ENCODE peak calls at places on chromosomes 6 and 20, in four cellular contexts. L is HepG2, C is WTC11, Z is GM12878. O is an unnamed sample.

GRCh38 chr6:105608711-105609374 is 206.0 kb upstream of the PREP start:
- DNase-seq in L (peak), C (no peak), Z (no peak), O (no peak)

GRCh38 chr20:20085071-20085470 is 32.7 kb downstream of the CFAP61 start:
- DNase-seq in L (no peak), C (no peak), Z (no peak), O (no peak)

GRCh38 chr20:48788486-48789072 is 39.2 kb downstream of the PREX1 start:
- DNase-seq in L (no peak), C (no peak), Z (peak), O (no peak)

GRCh38 chr20:19918965-19919329 is 98.2 kb upstream of the NAA20 start:
- DNase-seq in L (peak), C (no peak), Z (no peak), O (no peak)

GRCh38 chr6:25342784-25343183 is 63.6 kb downstream of the CARMIL1 start:
- DNase-seq in L (no peak), C (no peak), Z (no peak), O (no peak)

GRCh38 chr6:167898673-167899311 is 72.1 kb downstream of the AFDN start:
- DNase-seq in L (peak), C (no peak), Z (no peak), O (peak)

GRCh38 chr20:43982016-43982415 is 67.4 kb downstream of the TOX2 start:
- DNase-seq in L (no peak), C (no peak), Z (no peak), O (no peak)

GRCh38 chr20:871436-871835 is 37.9 kb downstream of the FAM110A start:
- DNase-seq in L (no peak), C (no peak), Z (no peak), O (no peak)

GRCh38 chr6:16135078-16135477 is 6.2 kb downstream of the MYLIP start:
- DNase-seq in L (no peak), C (no peak), Z (no peak), O (no peak)

GRCh38 chr6:51648236-51648635 is 439.2 kb downstream of the PKHD1 start:
- DNase-seq in L (no peak), C (no peak), Z (no peak), O (no peak)

GRCh38 chr6:28922841-28923317 is 906 bp downstream of the TRIM27 start:
- DNase-seq in L (no peak), C (no peak), Z (no peak), O (peak)

GRCh38 chr6:134029495-134030455 is 22.6 kb downstream of the SLC2A12 start:
- DNase-seq in L (no peak), C (no peak), Z (no peak), O (peak)

GRCh38 chr6:101776919-101777350 is 383.4 kb downstream of the GRIK2 start:
- DNase-seq in L (no peak), C (no peak), Z (no peak), O (no peak)

GRCh38 chr6:16623733-16624132 is 137.5 kb downstream of the ATXN1 start:
- DNase-seq in L (no peak), C (no peak), Z (no peak), O (no peak)

GRCh38 chr6:137739544-137739943 is 127.5 kb upstream of the TNFAIP3 start:
- DNase-seq in L (no peak), C (no peak), Z (no peak), O (no peak)

GRCh38 chr20:37880726-37881591 is 22.0 kb upstream of the VSTM2L start:
- DNase-seq in L (peak), C (no peak), Z (no peak), O (peak)

GRCh38 chr6:142927274-142927586 is 17.7 kb downstream of the HIVEP2 start:
- DNase-seq in L (no peak), C (no peak), Z (no peak), O (no peak)

GRCh38 chr6:132330759-132331158 is 70.5 kb downstream of the MOXD1 start:
- DNase-seq in L (no peak), C (no peak), Z (no peak), O (no peak)

GRCh38 chr6:132333639-132334516 is 67.4 kb downstream of the MOXD1 start:
- DNase-seq in L (peak), C (no peak), Z (no peak), O (no peak)

GRCh38 chr6:132334517-132334876 is 66.8 kb downstream of the MOXD1 start:
- DNase-seq in L (no peak), C (no peak), Z (no peak), O (no peak)
- TF ChIP-seq ETV6 in L (no peak), C (no peak), Z (no peak), O (no peak)

DNA sequence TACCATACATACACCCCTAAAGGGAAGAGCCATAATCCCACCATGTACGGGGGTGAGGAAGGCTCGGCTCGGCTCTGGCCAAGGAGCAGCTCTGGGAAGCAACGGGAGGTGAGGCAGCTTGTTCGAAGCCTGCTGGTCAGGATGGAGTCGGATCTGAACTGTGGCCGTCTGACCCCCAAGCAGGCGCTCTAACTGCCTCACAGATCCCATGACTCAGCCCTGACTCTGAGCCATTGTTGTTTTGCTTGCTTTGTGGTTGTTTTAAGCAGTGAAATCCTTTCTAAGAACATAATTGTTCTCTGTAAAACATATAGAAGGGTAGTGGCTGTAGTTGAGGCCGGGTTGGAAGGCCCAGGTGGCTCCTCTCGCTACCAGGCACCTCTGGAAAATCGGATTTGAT is 10.9 kb downstream of the C6orf132 start:
- DNase-seq in L (no peak), C (no peak), Z (no peak), O (peak)
- TF ChIP-seq ETV6 in L (no peak), C (no peak), Z (no peak), O (no peak)

DNA sequence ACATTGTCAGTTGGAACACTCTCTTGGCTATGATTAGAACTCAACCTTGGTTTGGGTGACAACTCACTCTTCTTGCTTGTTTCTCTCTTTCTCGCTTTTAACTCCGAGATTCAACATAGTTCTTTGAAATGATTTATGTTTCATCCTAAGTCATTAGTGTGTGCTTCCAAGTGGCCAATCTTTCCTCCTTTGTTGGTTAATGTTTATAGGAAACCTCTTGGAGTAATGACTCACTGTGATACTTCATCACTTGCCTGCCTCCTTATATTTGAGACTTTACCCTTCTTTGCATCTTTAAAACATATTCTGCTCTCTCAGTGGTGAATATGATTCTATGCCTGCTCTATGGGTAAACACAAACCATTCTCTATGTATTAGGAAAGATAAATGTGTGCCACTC is 279.7 kb upstream of the FLRT3 start:
- DNase-seq in L (no peak), C (no peak), Z (no peak), O (no peak)
- TF ChIP-seq ETV6 in L (no peak), C (no peak), Z (no peak), O (no peak)

GRCh38 chr6:110877569-110877968 is 3.0 kb downstream of the AMD1 start:
- DNase-seq in L (no peak), C (no peak), Z (no peak), O (no peak)
- TF ChIP-seq ETV6 in L (no peak), C (no peak), Z (no peak), O (no peak)

GRCh38 chr20:62389601-62390087 is 2.7 kb downstream of the RPS21 start:
- DNase-seq in L (no peak), C (no peak), Z (no peak), O (no peak)
- TF ChIP-seq ETV6 in L (no peak), C (no peak), Z (no peak), O (no peak)

GRCh38 chr6:37866590-37867507 is 47.3 kb downstream of the ZFAND3 start:
- DNase-seq in L (no peak), C (no peak), Z (no peak), O (no peak)

GRCh38 chr6:37862992-37863391 is 43.5 kb downstream of the ZFAND3 start:
- DNase-seq in L (no peak), C (no peak), Z (no peak), O (no peak)

GRCh38 chr6:37864250-37864649 is 44.7 kb downstream of the ZFAND3 start:
- DNase-seq in L (no peak), C (no peak), Z (no peak), O (no peak)

GRCh38 chr6:37867756-37868446 is 48.4 kb downstream of the ZFAND3 start:
- DNase-seq in L (no peak), C (no peak), Z (no peak), O (no peak)

GRCh38 chr6:37865534-37865933 is 46.0 kb downstream of the ZFAND3 start:
- DNase-seq in L (no peak), C (no peak), Z (no peak), O (no peak)
- TF ChIP-seq ETV6 in L (no peak), C (no peak), Z (no peak), O (no peak)

DNA sequence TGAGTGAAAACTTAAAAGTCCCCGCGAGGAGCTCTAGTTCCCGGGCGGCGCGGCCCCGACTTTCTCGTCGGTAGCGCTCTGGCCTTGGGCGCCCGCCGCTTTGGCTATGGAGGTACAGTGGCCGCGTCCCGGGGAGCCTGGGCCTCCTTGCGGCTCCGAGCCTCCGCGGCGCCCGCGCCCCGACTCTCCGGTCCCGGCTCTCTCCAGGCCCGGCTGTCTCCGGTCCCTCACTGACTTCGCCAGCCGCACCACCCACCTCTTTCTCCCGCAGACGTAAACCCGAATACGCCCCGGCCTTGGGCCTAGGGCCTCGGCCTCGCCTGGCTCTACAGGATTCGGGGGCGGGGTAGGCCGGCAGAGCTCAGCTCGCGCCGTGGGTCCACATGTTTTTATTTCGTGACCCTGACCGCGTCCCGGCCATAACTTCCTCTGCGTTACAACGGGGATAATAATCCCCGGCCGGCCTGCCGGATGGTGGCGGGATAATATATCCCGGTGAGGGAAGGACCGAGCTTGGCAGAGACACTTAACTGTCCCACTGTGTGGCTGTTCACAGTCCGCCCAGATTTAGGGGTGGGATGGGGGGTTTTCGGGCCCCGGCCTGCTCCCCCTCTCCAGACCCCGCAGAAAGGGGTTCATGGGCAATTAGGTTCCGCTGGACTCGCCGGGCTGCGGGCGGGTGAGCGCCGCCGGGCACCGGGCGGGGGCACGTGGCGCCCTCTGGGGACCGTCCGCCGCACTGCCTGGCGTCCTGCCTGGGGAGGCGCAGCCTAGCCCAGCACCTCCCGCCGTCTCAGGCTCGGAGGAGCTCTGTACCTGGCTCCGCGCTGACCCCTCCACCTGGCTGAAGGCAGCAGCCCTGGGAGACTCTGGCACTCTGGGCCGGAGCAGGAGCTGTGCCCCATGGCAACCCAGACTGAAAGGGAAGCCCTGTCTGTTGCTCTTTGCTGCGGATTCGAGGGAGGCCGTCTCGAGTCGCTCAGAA is 10.1 kb upstream of the TBX18 start:
- DNase-seq in L (no peak), C (peak), Z (no peak), O (peak)
- TF ChIP-seq ETV6 in L (no peak), C (no peak), Z (no peak), O (no peak)

GRCh38 chr6:7454696-7455095 is 65.1 kb downstream of the RIOK1 start:
- DNase-seq in L (no peak), C (no peak), Z (no peak), O (no peak)

GRCh38 chr6:7448232-7448631 is 58.6 kb downstream of the RIOK1 start:
- DNase-seq in L (peak), C (no peak), Z (no peak), O (no peak)

GRCh38 chr6:7452898-7453297 is 63.3 kb downstream of the RIOK1 start:
- DNase-seq in L (no peak), C (no peak), Z (no peak), O (no peak)

GRCh38 chr6:7449018-7449417 is 59.4 kb downstream of the RIOK1 start:
- DNase-seq in L (no peak), C (no peak), Z (no peak), O (no peak)

GRCh38 chr6:7451321-7451720 is 61.7 kb downstream of the RIOK1 start:
- DNase-seq in L (no peak), C (no peak), Z (no peak), O (no peak)
- TF ChIP-seq ETV6 in L (no peak), C (no peak), Z (no peak), O (no peak)

GRCh38 chr6:87139236-87139635 is 16.1 kb upstream of the ZNF292 start:
- DNase-seq in L (peak), C (no peak), Z (no peak), O (peak)
- TF ChIP-seq ETV6 in L (no peak), C (no peak), Z (no peak), O (no peak)

O was measured in K562.